ENCODE peak calls at places on chromosome 3, in four cellular contexts. T is fibroblast of lung; Y is thoracic aorta; Z is effector CD4-positive, alpha-beta T cell. O is an unnamed sample.
A peak's percentile ranks its signal among the peaks of the same experiment; 100 is the strongest.

GRCh38 chr3:140736863-140737460 is 59.1 kb downstream of the TRIM42 start:
- DNase-seq in Z (no peak), T (peak; percentile 48), Y (no peak), O (no peak)

GRCh38 chr3:160949460-160949859 is 155.7 kb downstream of the B3GALNT1 start:
- DNase-seq in T (no peak), Z (no peak), Y (no peak), O (no peak)

GRCh38 chr3:193744048-193744821 is 151.2 kb downstream of the OPA1 start:
- DNase-seq in Y (no peak), Z (no peak), T (peak; percentile 36), O (no peak)

GRCh38 chr3:183378951-183379350 is 49.5 kb downstream of the MCF2L2 start:
- DNase-seq in T (no peak), Y (no peak), Z (no peak), O (no peak)

GRCh38 chr3:73137736-73138403 is 76.4 kb downstream of the EBLN2 start:
- DNase-seq in Z (no peak), Y (no peak), T (no peak), O (no peak)

GRCh38 chr3:197031315-197032285 is 2.0 kb upstream of the MELTF start:
- DNase-seq in T (peak; percentile 98), Z (no peak), Y (peak; percentile 71), O (no peak)

GRCh38 chr3:113241292-113242033 is 30.1 kb downstream of the BOC start:
- DNase-seq in Y (no peak), Z (no peak), T (peak; percentile 83), O (no peak)

GRCh38 chr3:69724722-69725435 is 14.4 kb upstream of the MITF start:
- DNase-seq in T (peak; percentile 37), Y (no peak), Z (no peak), O (no peak)

GRCh38 chr3:122797291-122797690 is 2.4 kb downstream of the SLC49A4 start:
- DNase-seq in T (peak; percentile 2), Z (no peak), Y (no peak), O (no peak)

GRCh38 chr3:48047841-48048456 is 31.7 kb upstream of the MAP4 start:
- DNase-seq in Y (no peak), T (peak; percentile 73), Z (no peak), O (no peak)

GRCh38 chr3:150739200-150739863 is 23.6 kb downstream of the SIAH2 start:
- DNase-seq in Y (no peak), Z (no peak), T (no peak), O (no peak)

GRCh38 chr3:112111785-112112402 is 21.2 kb downstream of the GCSAM start:
- DNase-seq in Z (peak; percentile 51), T (peak; percentile 58), Y (no peak), O (no peak)

GRCh38 chr3:4904801-4905695 is 74.2 kb upstream of the BHLHE40 start:
- DNase-seq in T (peak; percentile 43), Z (no peak), Y (no peak), O (no peak)

GRCh38 chr3:137762674-137763593 is 1.2 kb upstream of the SOX14 start:
- DNase-seq in Z (no peak), T (no peak), Y (no peak), O (no peak)